ENCODE peak calls at places on chromosomes 12 and 14, in six cellular contexts. M is heart right ventricle, A is cardiac muscle cell, W is A549, U is fibroblast of lung, P is Panc1. E is an unnamed sample.

GRCh38 chr12:19764408-19764807 is 325.1 kb downstream of the AEBP2 start:
- DNase-seq in A (no peak), M (no peak), W (no peak), P (no peak), U (peak; percentile 80), E (no peak)

GRCh38 chr12:117819160-117819559 is 149.6 kb downstream of the KSR2 start:
- DNase-seq in A (no peak), W (no peak), P (no peak), U (no peak), M (no peak), E (no peak)

GRCh38 chr12:30197392-30198047 is 413.8 kb upstream of the TMTC1 start:
- DNase-seq in P (no peak), M (no peak), A (no peak), U (peak; percentile 84), W (no peak), E (peak; percentile 2)

GRCh38 chr12:126506426-126507182 is 1441.4 kb downstream of the AACS start:
- DNase-seq in M (no peak), W (no peak), U (peak; percentile 43), A (no peak), P (no peak), E (peak; percentile 50)

GRCh38 chr14:50941151-50941550 is 3.1 kb downstream of the PYGL start:
- DNase-seq in P (no peak), U (peak; percentile 94), A (no peak), M (no peak), W (no peak), E (no peak)

GRCh38 chr12:45433441-45433868 is 217.6 kb downstream of the ANO6 start:
- DNase-seq in U (peak; percentile 25), A (no peak), W (no peak), M (no peak), P (no peak), E (no peak)

GRCh38 chr14:54567634-54568561 is 970 bp downstream of the SAMD4A start:
- DNase-seq in W (no peak), M (peak; percentile 67), U (peak; percentile 71), A (peak; percentile 68), P (no peak), E (peak; percentile 56)

GRCh38 chr12:53254816-53255545 is 13.1 kb upstream of the ESPL1 start:
- DNase-seq in M (no peak), U (no peak), W (no peak), A (no peak), P (no peak), E (no peak)

GRCh38 chr12:131862994-131863710 is 31.3 kb upstream of the ULK1 start:
- DNase-seq in U (peak; percentile 26), A (no peak), M (no peak), P (no peak), W (no peak), E (peak; percentile 71)

GRCh38 chr12:132766380-132767085 is 4.9 kb upstream of the ANKLE2 start:
- DNase-seq in W (no peak), M (peak; percentile 77), U (peak; percentile 43), A (peak; percentile 38), P (no peak), E (no peak)

GRCh38 chr12:45232771-45233372 is 17.0 kb downstream of the ANO6 start:
- DNase-seq in W (peak; percentile 92), A (no peak), U (peak; percentile 99), M (no peak), P (peak; percentile 86), E (peak; percentile 96)

GRCh38 chr12:99767809-99768208 is 120.3 kb downstream of the GARIN6 start:
- DNase-seq in P (no peak), M (no peak), A (peak; percentile 16), U (peak; percentile 24), W (no peak), E (peak; percentile 12)

GRCh38 chr12:106282457-106283097 is 20.0 kb upstream of the TCP11L2 start:
- DNase-seq in P (no peak), A (peak; percentile 59), U (peak; percentile 31), M (peak; percentile 23), W (peak; percentile 62), E (peak; percentile 73)

GRCh38 chr14:68703093-68703492 is 89.8 kb downstream of the ZFP36L1 start:
- DNase-seq in A (no peak), P (no peak), W (peak; percentile 71), M (no peak), U (peak; percentile 84), E (peak; percentile 67)

GRCh38 chr14:22539831-22540230 is 49.2 kb downstream of the DAD1 start:
- DNase-seq in U (no peak), A (no peak), M (no peak), W (no peak), P (no peak), E (no peak)

GRCh38 chr14:102209224-102209966 is 69.7 kb downstream of the WDR20 start:
- DNase-seq in M (no peak), P (no peak), U (no peak), W (peak; percentile 27), A (peak; percentile 54), E (peak; percentile 32)

GRCh38 chr12:124545508-124546418 is 21.6 kb downstream of the NCOR2 start:
- DNase-seq in M (no peak), P (no peak), U (peak; percentile 92), A (no peak), W (no peak), E (peak; percentile 92)

GRCh38 chr12:109760031-109760929 is 46.7 kb downstream of the FAM222A start:
- DNase-seq in W (no peak), P (no peak), M (peak; percentile 64), U (no peak), A (no peak), E (no peak)

GRCh38 chr12:54591001-54591591 is 2.6 kb upstream of the PPP1R1A start:
- DNase-seq in M (no peak), A (peak; percentile 84), U (no peak), W (no peak), P (no peak), E (no peak)

GRCh38 chr12:92208613-92209121 is 63.0 kb upstream of the BTG1 start:
- DNase-seq in P (peak; percentile 39), W (peak; percentile 26), M (no peak), A (peak; percentile 7), U (peak; percentile 81), E (peak; percentile 38)

GRCh38 chr12:6825398-6826124 is 2.6 kb upstream of the P3H3 start:
- DNase-seq in U (peak; percentile 74), W (peak; percentile 95), P (no peak), A (peak; percentile 86), M (peak; percentile 89), E (peak; percentile 85)

GRCh38 chr14:68643673-68644072 is 149.2 kb downstream of the ZFP36L1 start:
- DNase-seq in M (no peak), U (no peak), A (no peak), W (no peak), P (no peak), E (no peak)

GRCh38 chr12:67909091-67909531 is 80.1 kb upstream of the IFNG-AS1 start:
- DNase-seq in M (no peak), A (no peak), P (no peak), U (peak; percentile 94), W (no peak), E (peak; percentile 67)

GRCh38 chr12:94909609-94910008 is 93.9 kb downstream of the NDUFA12 start:
- DNase-seq in A (no peak), P (no peak), U (no peak), M (no peak), W (no peak), E (no peak)

GRCh38 chr12:17976202-17976601 is 113.8 kb downstream of the RERGL start:
- DNase-seq in W (no peak), A (peak; percentile 31), U (no peak), P (no peak), M (no peak), E (no peak)

GRCh38 chr12:110004598-110004997 is 5.4 kb downstream of the ANKRD13A start:
- DNase-seq in P (no peak), A (no peak), U (no peak), W (no peak), M (no peak), E (no peak)

GRCh38 chr14:104897286-104898194 is 27.1 kb upstream of the PLD4 start:
- DNase-seq in M (no peak), W (no peak), U (no peak), P (no peak), A (no peak), E (no peak)

GRCh38 chr12:3229577-3229976 is 152.4 kb downstream of the TSPAN9 start:
- DNase-seq in U (no peak), P (no peak), A (no peak), W (no peak), M (no peak), E (no peak)

GRCh38 chr14:68518910-68519686 is 273.8 kb downstream of the ZFP36L1 start:
- DNase-seq in A (no peak), W (no peak), M (no peak), P (no peak), U (no peak), E (peak; percentile 49)

GRCh38 chr14:64704145-64704742 is at the start of gene PLEKHG3:
- DNase-seq in M (peak; percentile 85), U (peak; percentile 85), A (peak; percentile 90), P (no peak), W (peak; percentile 84), E (peak; percentile 85)

GRCh38 chr12:40760821-40761220 is 68.6 kb downstream of the CNTN1 start:
- DNase-seq in A (no peak), U (no peak), P (no peak), W (no peak), M (no peak), E (no peak)

DNA sequence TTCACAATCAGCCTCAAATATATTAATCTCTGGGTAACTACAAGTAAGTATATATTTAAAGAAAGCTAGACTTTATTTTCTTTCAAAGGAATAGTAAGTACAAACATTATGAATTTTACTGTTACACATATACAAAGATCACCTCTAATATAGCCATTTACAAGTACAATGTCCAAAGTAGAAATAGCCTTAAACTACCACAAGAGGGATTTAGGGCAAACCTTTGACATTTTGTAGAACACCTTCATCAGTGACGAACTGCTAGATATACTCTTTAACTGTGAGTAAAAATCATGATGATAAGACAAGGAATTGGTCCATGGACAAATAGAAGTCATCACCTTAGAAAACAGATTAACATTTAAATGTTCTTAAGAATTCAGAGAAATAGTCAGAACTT is 69.8 kb downstream of the CNTN1 start:
- DNase-seq in W (no peak), U (no peak), A (no peak), P (no peak), M (no peak), E (no peak)
- TF ChIP-seq CTCF in W (peak; percentile 9), U (no peak), A (no peak), P (no peak), M (no peak), E (no peak)

DNA sequence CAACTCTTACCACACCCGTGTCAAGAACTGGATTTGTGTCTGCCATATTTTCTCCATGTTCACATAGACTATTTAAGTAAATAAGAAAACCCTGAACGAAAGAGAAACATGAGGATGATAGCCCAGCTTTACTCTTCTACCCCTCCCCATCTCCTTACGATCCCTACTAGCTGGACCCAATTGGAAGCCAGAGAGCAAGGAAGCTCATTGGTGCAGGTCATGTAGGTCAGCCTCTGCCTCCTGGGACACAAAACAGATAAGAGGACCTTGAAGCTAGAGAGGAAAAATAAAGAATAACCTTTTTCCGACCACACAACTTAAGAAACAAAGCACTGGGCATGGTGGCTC is 124.6 kb upstream of the ATF7IP start:
- DNase-seq in P (no peak), M (no peak), A (no peak), U (no peak), W (no peak), E (no peak)
- H3K4me3 ChIP-seq in P (no peak overlapping the region), M (no peak overlapping the region), A (no peak overlapping the region), U (no peak overlapping the region), W (no peak overlapping the region), E (no peak overlapping the region)

GRCh38 chr12:80954857-80955520 is 17.3 kb upstream of the LIN7A start:
- DNase-seq in M (no peak), U (no peak), A (peak; percentile 22), P (no peak), W (no peak), E (no peak)
- TF ChIP-seq CTCF in M (no peak), U (no peak), A (no peak), P (no peak), W (no peak), E (no peak)

GRCh38 chr14:90154110-90154509 is 92.3 kb downstream of the KCNK13 start:
- DNase-seq in A (no peak), W (no peak), U (no peak), P (no peak), M (no peak), E (no peak)
- H3K4me3 ChIP-seq in A (no peak overlapping the region), W (no peak overlapping the region), U (no peak overlapping the region), P (no peak overlapping the region), M (no peak overlapping the region), E (no peak overlapping the region)